ENCODE peak calls at places on chromosomes 6 and 20, in nine cellular contexts. D is fibroblast of the aortic adventitia, Q is fibroblast of lung, E is SK-N-SH, O is body of pancreas, J is A549, Z is upper lobe of left lung, X is fibroblast of pulmonary artery, V is cardiac muscle cell. M is an unnamed sample.

GRCh38 chr20:32457476-32457986 is 99.4 kb downstream of the ASXL1 start:
- DNase-seq in X (peak; percentile 59), E (peak; percentile 99), V (peak; percentile 75), Z (peak; percentile 89), O (peak; percentile 81), Q (peak; percentile 72), J (peak; percentile 82), D (peak; percentile 45), M (peak; percentile 75)

GRCh38 chr6:159646136-159646535 is 46.9 kb downstream of the SOD2 start:
- DNase-seq in D (peak; percentile 81), J (no peak), E (no peak), Q (no peak), Z (no peak), O (no peak), V (peak; percentile 64), X (peak; percentile 60), M (no peak)

GRCh38 chr6:106745824-106746610 is 116.6 kb downstream of the QRSL1 start:
- DNase-seq in O (no peak), Z (no peak), J (peak; percentile 80), D (peak; percentile 8), X (no peak), Q (peak; percentile 7), E (no peak), V (no peak), M (no peak)

GRCh38 chr6:143575440-143575839 is 63.9 kb upstream of the FUCA2 start:
- DNase-seq in J (peak; percentile 77), O (peak; percentile 77), V (peak; percentile 90), E (peak; percentile 79), Q (peak; percentile 66), D (peak; percentile 92), X (peak; percentile 93), Z (no peak), M (peak; percentile 86)

GRCh38 chr6:15435468-15435867 is 189.6 kb downstream of the JARID2 start:
- DNase-seq in Z (no peak), X (no peak), Q (no peak), O (no peak), J (no peak), D (no peak), V (no peak), E (no peak), M (no peak)

GRCh38 chr6:91087864-91088263 is 501.0 kb upstream of the MAP3K7 start:
- DNase-seq in Q (no peak), O (no peak), J (no peak), D (no peak), Z (no peak), E (no peak), V (no peak), X (no peak), M (no peak)

GRCh38 chr6:170206317-170206621 is 84.6 kb downstream of the DLL1 start:
- DNase-seq in O (no peak), Z (no peak), D (no peak), Q (no peak), E (no peak), J (no peak), X (no peak), V (no peak), M (no peak)

GRCh38 chr6:149964243-149965190 is 774 bp downstream of the ULBP1 start:
- DNase-seq in Z (peak; percentile 64), Q (peak; percentile 23), X (peak; percentile 17), E (peak; percentile 50), J (no peak), O (no peak), D (peak; percentile 30), V (peak; percentile 17), M (peak; percentile 24)

GRCh38 chr6:113248532-113248931 is 608.6 kb upstream of the MARCKS start:
- DNase-seq in Q (no peak), D (no peak), O (no peak), J (no peak), Z (peak; percentile 61), V (no peak), E (no peak), X (no peak), M (no peak)

GRCh38 chr6:11650297-11650696 is 112.7 kb downstream of the TMEM170B start:
- DNase-seq in V (peak; percentile 87), O (no peak), E (no peak), D (peak; percentile 92), X (peak; percentile 97), Z (no peak), J (peak; percentile 35), Q (peak; percentile 92), M (peak; percentile 21)

GRCh38 chr6:82397962-82398692 is 34.5 kb downstream of the TPBG start:
- DNase-seq in V (peak; percentile 63), E (no peak), J (peak; percentile 25), D (peak; percentile 87), O (no peak), X (peak; percentile 57), Z (no peak), Q (peak; percentile 86), M (peak; percentile 70)

GRCh38 chr20:50992733-50993457 is 30.0 kb downstream of the KCNG1 start:
- DNase-seq in D (peak; percentile 76), J (peak; percentile 90), V (peak; percentile 83), Q (peak; percentile 75), Z (no peak), E (peak; percentile 83), X (peak; percentile 82), O (peak; percentile 20), M (peak; percentile 68)

GRCh38 chr6:112983741-112984221 is 636.7 kb downstream of the RFPL4B start:
- DNase-seq in V (peak; percentile 21), Z (no peak), O (no peak), D (peak; percentile 27), E (no peak), X (peak; percentile 23), Q (no peak), J (peak; percentile 25), M (peak; percentile 87)

GRCh38 chr6:18441253-18441979 is 54.3 kb downstream of the RNF144B start:
- DNase-seq in E (no peak), D (no peak), Q (no peak), V (no peak), X (no peak), Z (no peak), O (no peak), J (no peak), M (no peak)

GRCh38 chr6:17015551-17016381 is 86.1 kb upstream of the STMND1 start:
- DNase-seq in O (peak; percentile 7), E (no peak), Q (peak; percentile 21), J (no peak), D (no peak), X (peak; percentile 39), Z (peak; percentile 89), V (peak; percentile 68), M (peak; percentile 13)

GRCh38 chr6:76347539-76347938 is 275.1 kb upstream of the IMPG1 start:
- DNase-seq in O (no peak), X (no peak), D (no peak), V (no peak), Q (no peak), Z (no peak), E (no peak), J (no peak), M (no peak)

GRCh38 chr20:25685276-25686080 is 11.2 kb downstream of the ZNF337 start:
- DNase-seq in O (no peak), J (no peak), X (no peak), V (no peak), D (no peak), Q (no peak), E (no peak), Z (no peak), M (no peak)

GRCh38 chr6:136696783-136697364 is 95.4 kb downstream of the MAP3K5 start:
- DNase-seq in J (no peak), X (no peak), E (no peak), Q (no peak), Z (no peak), D (no peak), V (no peak), O (no peak), M (peak; percentile 40)

GRCh38 chr20:17611290-17611539 is 41.3 kb downstream of the DSTN start:
- DNase-seq in E (no peak), J (peak; percentile 66), Q (peak; percentile 35), Z (peak; percentile 51), X (no peak), D (no peak), V (no peak), O (peak; percentile 76), M (no peak)

GRCh38 chr6:16909599-16910360 is 148.5 kb upstream of the ATXN1 start:
- DNase-seq in E (no peak), J (no peak), V (peak; percentile 89), Z (no peak), X (peak; percentile 72), O (no peak), D (peak; percentile 58), Q (peak; percentile 97), M (peak; percentile 94)

GRCh38 chr6:12068899-12069557 is 56.9 kb downstream of the HIVEP1 start:
- DNase-seq in Q (peak; percentile 16), O (no peak), J (peak; percentile 9), X (no peak), E (no peak), Z (no peak), D (no peak), V (no peak), M (no peak)

GRCh38 chr6:52180787-52181558 is 5.2 kb upstream of the IL17A start:
- DNase-seq in Z (no peak), X (no peak), J (no peak), E (no peak), D (no peak), O (no peak), Q (no peak), V (no peak), M (no peak)
- H3K4me3 ChIP-seq in Z (no peak overlapping the region), X (no peak overlapping the region), J (no peak overlapping the region), E (no peak overlapping the region), D (no peak overlapping the region), O (no peak overlapping the region), Q (no peak overlapping the region), V (no peak overlapping the region), M (no peak overlapping the region)

GRCh38 chr20:62652051-62652893 is 10.0 kb downstream of the SLCO4A1 start:
- DNase-seq in V (peak; percentile 99), E (peak; percentile 70), Z (peak; percentile 93), Q (peak; percentile 90), X (peak; percentile 99), D (peak; percentile 99), O (peak; percentile 97), J (peak; percentile 88), M (peak; percentile 99)
- TF ChIP-seq CTCF in V (no peak), E (no peak), Z (peak; percentile 39), Q (no peak), X (no peak), D (no peak), O (no peak), J (no peak), M (peak; percentile 2)

GRCh38 chr6:46199387-46199786 is 28.6 kb upstream of the ENPP5 start:
- DNase-seq in Q (peak; percentile 68), O (peak; percentile 36), D (peak; percentile 81), J (no peak), V (peak; percentile 90), E (no peak), Z (no peak), X (peak; percentile 84), M (peak; percentile 8)
- H3K4me3 ChIP-seq in Q (no peak overlapping the region), O (no peak overlapping the region), D (no peak overlapping the region), J (no peak overlapping the region), V (no peak overlapping the region), E (no peak overlapping the region), Z (no peak overlapping the region), X (no peak overlapping the region), M (no peak overlapping the region)

GRCh38 chr6:101397199-101397598 is 3.7 kb downstream of the GRIK2 start:
- DNase-seq in D (peak; percentile 55), Q (peak; percentile 20), V (peak; percentile 33), E (peak; percentile 60), X (peak; percentile 43), O (no peak), Z (no peak), J (peak; percentile 30), M (no peak)
- TF ChIP-seq CTCF in D (no peak), Q (no peak), V (no peak), E (peak; percentile 44), X (peak; percentile 11), O (no peak), Z (no peak), J (peak; percentile 17), M (peak; percentile 14)